ENCODE peak calls at places on chromosomes 16 and 17, in six cellular contexts. M is left cardiac atrium; A is iPS-NIHi11; G is fibroblast of gingiva; H is activated CD8-positive, alpha-beta memory T cell treated with anti-CD3 and anti-CD28 coated beads, Interleukin-2, amount 10 ng/mL, durations not matched to agents 7 days and 5 days; O is left kidney. Q is an unnamed sample.

GRCh38 chr17:79027274-79027924 is 3.4 kb downstream of the C1QTNF1 start:
- DNase-seq in A (no peak), H (no peak), M (no peak), G (no peak), O (no peak), Q (no peak)

GRCh38 chr16:11100239-11100750 is 155.7 kb downstream of the SOCS1 start:
- DNase-seq in M (peak; percentile 75), O (peak; percentile 81), A (peak; percentile 67), H (peak; percentile 95), G (peak; percentile 89), Q (no peak)

GRCh38 chr17:3773511-3773910 is 27.5 kb downstream of the ITGAE start:
- DNase-seq in H (no peak), O (no peak), G (no peak), M (no peak), A (no peak), Q (no peak)

GRCh38 chr16:9260665-9261064 is 169.2 kb downstream of the HAPSTR1 start:
- DNase-seq in M (no peak), H (no peak), G (no peak), A (no peak), O (no peak), Q (no peak)

GRCh38 chr17:65920996-65921395 is 270.9 kb downstream of the CEP112 start:
- DNase-seq in G (no peak), O (no peak), H (no peak), M (no peak), A (no peak), Q (no peak)

GRCh38 chr17:17107891-17108680 is 65.8 kb downstream of the MPRIP start:
- DNase-seq in O (no peak), G (peak; percentile 7), H (no peak), M (no peak), A (no peak), Q (peak; percentile 46)

GRCh38 chr17:66829386-66829864 is 5.5 kb upstream of the CACNG5 start:
- DNase-seq in M (peak; percentile 39), G (peak; percentile 45), O (peak; percentile 95), H (peak; percentile 44), A (peak; percentile 80), Q (peak; percentile 46)

GRCh38 chr17:57468932-57469775 is 212.8 kb downstream of the MSI2 start:
- DNase-seq in H (no peak), M (no peak), O (peak; percentile 56), A (no peak), G (no peak), Q (no peak)

GRCh38 chr17:30377574-30377973 is 1.2 kb upstream of the CPD start:
- DNase-seq in H (no peak), G (no peak), A (no peak), O (no peak), M (no peak), Q (no peak)

GRCh38 chr17:2030779-2031163 is 818 bp downstream of the DPH1 start:
- DNase-seq in G (no peak), O (no peak), A (no peak), H (no peak), M (no peak), Q (no peak)

GRCh38 chr17:17493249-17493985 is 2.8 kb downstream of the RASD1 start:
- DNase-seq in G (peak; percentile 35), M (no peak), O (no peak), A (no peak), H (no peak), Q (no peak)

GRCh38 chr16:68792465-68793324 is 50.6 kb upstream of the TANGO6 start:
- DNase-seq in G (peak; percentile 68), M (no peak), O (peak; percentile 24), A (no peak), H (no peak), Q (no peak)

GRCh38 chr16:23119570-23119969 is 29.7 kb downstream of the USP31 start:
- DNase-seq in H (no peak), G (peak; percentile 90), A (no peak), O (peak; percentile 12), M (no peak), Q (no peak)

GRCh38 chr16:6528217-6528616 is 804.4 kb upstream of the RBFOX1 start:
- DNase-seq in G (no peak), H (no peak), M (no peak), A (no peak), O (no peak), Q (no peak)

GRCh38 chr17:9802701-9803100 is 11.3 kb upstream of the DHRS7C start:
- DNase-seq in O (no peak), A (no peak), M (no peak), G (no peak), H (no peak), Q (no peak)

GRCh38 chr16:89685916-89686315 is 573 bp upstream of the CDK10 start:
- DNase-seq in O (no peak), A (no peak), H (no peak), G (no peak), M (peak; percentile 30), Q (no peak)

GRCh38 chr17:31052187-31052889 is 42.4 kb upstream of the NF1 start:
- DNase-seq in O (no peak), M (peak; percentile 62), H (peak; percentile 57), A (no peak), G (peak; percentile 96), Q (peak; percentile 38)

GRCh38 chr17:75459590-75460267 is 3.3 kb downstream of the TMEM94 start:
- DNase-seq in O (peak; percentile 60), A (no peak), M (no peak), H (no peak), G (no peak), Q (no peak)

GRCh38 chr16:80803341-80804060 is 897 bp downstream of the CDYL2 start:
- DNase-seq in O (peak; percentile 77), G (no peak), M (peak; percentile 34), A (peak; percentile 80), H (peak; percentile 68), Q (peak; percentile 37)

GRCh38 chr17:78269893-78270490 is 38.6 kb downstream of the TMEM235 start:
- DNase-seq in G (no peak), M (no peak), A (no peak), O (peak; percentile 48), H (no peak), Q (no peak)

GRCh38 chr17:4220655-4221054 is 43.1 kb downstream of the ANKFY1 start:
- DNase-seq in A (no peak), G (peak; percentile 65), H (no peak), O (no peak), M (no peak), Q (no peak)

GRCh38 chr17:48541036-48541573 is 3.8 kb downstream of the HOXB2 start:
- DNase-seq in O (peak; percentile 70), M (no peak), A (no peak), G (no peak), H (no peak), Q (no peak)

GRCh38 chr17:70074991-70075390 is at the start of gene KCNJ16:
- DNase-seq in O (peak; percentile 95), H (no peak), A (peak; percentile 23), M (no peak), G (no peak), Q (no peak)

GRCh38 chr17:56974055-56974454 is 3.9 kb upstream of the SCPEP1 start:
- DNase-seq in A (no peak), H (no peak), M (no peak), G (no peak), O (no peak), Q (no peak)

GRCh38 chr17:72926171-72926570 is 166.3 kb downstream of the SLC39A11 start:
- DNase-seq in O (no peak), A (no peak), H (no peak), G (no peak), M (no peak), Q (no peak)

GRCh38 chr17:67244621-67245072 is 349 bp downstream of the HELZ start:
- DNase-seq in O (peak; percentile 61), H (no peak), A (peak; percentile 53), M (no peak), G (no peak), Q (no peak)

GRCh38 chr17:18258356-18259038 is at the start of gene FLII:
- DNase-seq in M (peak; percentile 70), A (peak; percentile 80), O (peak; percentile 77), H (peak; percentile 67), G (no peak), Q (peak; percentile 39)

GRCh38 chr16:65377131-65377649 is 255.3 kb upstream of the CDH11 start:
- DNase-seq in M (no peak), A (no peak), G (no peak), O (no peak), H (no peak), Q (no peak)

GRCh38 chr17:80999224-81000088 is 7.8 kb downstream of the CHMP6 start:
- DNase-seq in O (no peak), G (no peak), M (no peak), H (no peak), A (no peak), Q (no peak)

GRCh38 chr16:81521141-81521626 is 76.6 kb downstream of the CMIP start:
- DNase-seq in G (no peak), M (no peak), H (peak; percentile 97), O (peak; percentile 92), A (no peak), Q (no peak)

GRCh38 chr16:89505204-89506112 is 2.7 kb upstream of the SPG7 start:
- DNase-seq in O (peak; percentile 82), M (peak; percentile 93), H (peak; percentile 96), A (no peak), G (peak; percentile 84), Q (peak; percentile 96)

GRCh38 chr16:51045186-51045585 is 105.9 kb downstream of the SALL1 start:
- DNase-seq in O (no peak), H (no peak), G (no peak), M (no peak), A (no peak), Q (no peak)

GRCh38 chr17:65809366-65809765 is 247.9 kb upstream of the AXIN2 start:
- DNase-seq in O (no peak), A (no peak), G (no peak), H (no peak), M (no peak), Q (no peak)

GRCh38 chr17:36089888-36090836 is at the start of gene CCL3:
- DNase-seq in G (no peak), H (peak; percentile 82), O (no peak), M (no peak), A (no peak), Q (no peak)

GRCh38 chr16:78996806-78997205 is 603.7 kb downstream of the MAF start:
- DNase-seq in A (no peak), G (no peak), O (no peak), M (no peak), H (no peak), Q (no peak)

GRCh38 chr17:82047379-82047778 is 4.2 kb downstream of the RFNG start:
- DNase-seq in M (no peak), G (no peak), O (no peak), A (no peak), H (no peak), Q (no peak)

Q was measured in lung.